ENCODE peak calls at places on chromosomes 1 and 21, in seven cellular contexts. One of them, this sample, is unnamed.

GRCh38 chr1:161088587-161089110 is 709 bp downstream of the NECTIN4 start:
- DNase-seq in lung: no peak
- DNase-seq in fibroblast of mammary gland: peak; percentile 68
- DNase-seq in LNCaP clone FGC: no peak
- DNase-seq in IMR-90: peak; percentile 63
- DNase-seq in pancreas: no peak
- DNase-seq in NB4: no peak
- DNase-seq in this sample: peak; percentile 31

GRCh38 chr1:36166938-36167910 is 11.3 kb downstream of the MAP7D1 start:
- DNase-seq in lung: no peak
- DNase-seq in fibroblast of mammary gland: peak; percentile 76
- DNase-seq in LNCaP clone FGC: no peak
- DNase-seq in IMR-90: peak; percentile 79
- DNase-seq in pancreas: no peak
- DNase-seq in NB4: no peak
- DNase-seq in this sample: peak; percentile 56

GRCh38 chr1:59150537-59151386 is 146.1 kb upstream of the FGGY start:
- DNase-seq in lung: peak; percentile 60
- DNase-seq in fibroblast of mammary gland: peak; percentile 100
- DNase-seq in LNCaP clone FGC: no peak
- DNase-seq in IMR-90: peak; percentile 100
- DNase-seq in pancreas: no peak
- DNase-seq in NB4: peak; percentile 61
- DNase-seq in this sample: peak; percentile 99

GRCh38 chr1:82264762-82265161 is 464.0 kb downstream of the ADGRL2 start:
- DNase-seq in lung: no peak
- DNase-seq in fibroblast of mammary gland: no peak
- DNase-seq in LNCaP clone FGC: no peak
- DNase-seq in IMR-90: no peak
- DNase-seq in pancreas: no peak
- DNase-seq in NB4: no peak
- DNase-seq in this sample: peak; percentile 28

GRCh38 chr1:89880679-89881078 is 59.8 kb downstream of the LRRC8D start:
- DNase-seq in lung: no peak
- DNase-seq in fibroblast of mammary gland: no peak
- DNase-seq in LNCaP clone FGC: no peak
- DNase-seq in IMR-90: no peak
- DNase-seq in pancreas: no peak
- DNase-seq in NB4: no peak
- DNase-seq in this sample: no peak

GRCh38 chr1:8118031-8118451 is 91.9 kb upstream of the ERRFI1 start:
- DNase-seq in lung: no peak
- DNase-seq in fibroblast of mammary gland: no peak
- DNase-seq in LNCaP clone FGC: no peak
- DNase-seq in IMR-90: no peak
- DNase-seq in pancreas: no peak
- DNase-seq in NB4: no peak
- DNase-seq in this sample: no peak

GRCh38 chr21:41562101-41563000 is 54.4 kb upstream of the TMPRSS2 start:
- DNase-seq in lung: peak; percentile 68
- DNase-seq in fibroblast of mammary gland: peak; percentile 51
- DNase-seq in LNCaP clone FGC: no peak
- DNase-seq in IMR-90: no peak
- DNase-seq in pancreas: no peak
- DNase-seq in NB4: no peak
- DNase-seq in this sample: no peak

GRCh38 chr1:71919812-71920509 is 362.4 kb downstream of the NEGR1 start:
- DNase-seq in lung: no peak
- DNase-seq in fibroblast of mammary gland: no peak
- DNase-seq in LNCaP clone FGC: no peak
- DNase-seq in IMR-90: no peak
- DNase-seq in pancreas: no peak
- DNase-seq in NB4: no peak
- DNase-seq in this sample: no peak

GRCh38 chr1:150148834-150149489 is 754 bp upstream of the PLEKHO1 start:
- DNase-seq in lung: no peak
- DNase-seq in fibroblast of mammary gland: no peak
- DNase-seq in LNCaP clone FGC: no peak
- DNase-seq in IMR-90: no peak
- DNase-seq in pancreas: no peak
- DNase-seq in NB4: no peak
- DNase-seq in this sample: no peak

GRCh38 chr1:157286096-157286495 is 147.9 kb upstream of the ETV3 start:
- DNase-seq in lung: no peak
- DNase-seq in fibroblast of mammary gland: no peak
- DNase-seq in LNCaP clone FGC: no peak
- DNase-seq in IMR-90: no peak
- DNase-seq in pancreas: no peak
- DNase-seq in NB4: no peak
- DNase-seq in this sample: no peak

GRCh38 chr1:243939167-243939848 is 89.3 kb upstream of the AKT3 start:
- DNase-seq in lung: no peak
- DNase-seq in fibroblast of mammary gland: peak; percentile 51
- DNase-seq in LNCaP clone FGC: no peak
- DNase-seq in IMR-90: peak; percentile 65
- DNase-seq in pancreas: no peak
- DNase-seq in NB4: peak; percentile 57
- DNase-seq in this sample: peak; percentile 50

GRCh38 chr1:25343872-25344271 is 5.7 kb downstream of the TMEM50A start:
- DNase-seq in lung: no peak
- DNase-seq in fibroblast of mammary gland: peak; percentile 90
- DNase-seq in LNCaP clone FGC: no peak
- DNase-seq in IMR-90: peak; percentile 89
- DNase-seq in pancreas: no peak
- DNase-seq in NB4: no peak
- DNase-seq in this sample: peak; percentile 84

GRCh38 chr1:28002600-28002999 is 42.8 kb downstream of the XKR8 start:
- DNase-seq in lung: no peak
- DNase-seq in fibroblast of mammary gland: no peak
- DNase-seq in LNCaP clone FGC: no peak
- DNase-seq in IMR-90: no peak
- DNase-seq in pancreas: no peak
- DNase-seq in NB4: no peak
- DNase-seq in this sample: no peak

GRCh38 chr1:23615423-23615822 is 56.1 kb upstream of the ID3 start:
- DNase-seq in lung: no peak
- DNase-seq in fibroblast of mammary gland: no peak
- DNase-seq in LNCaP clone FGC: no peak
- DNase-seq in IMR-90: no peak
- DNase-seq in pancreas: no peak
- DNase-seq in NB4: no peak
- DNase-seq in this sample: no peak

GRCh38 chr1:41898191-41898713 is 20.5 kb downstream of the HIVEP3 start:
- DNase-seq in lung: peak; percentile 28
- DNase-seq in fibroblast of mammary gland: peak; percentile 73
- DNase-seq in LNCaP clone FGC: no peak
- DNase-seq in IMR-90: peak; percentile 62
- DNase-seq in pancreas: no peak
- DNase-seq in NB4: peak; percentile 18
- DNase-seq in this sample: peak; percentile 75

GRCh38 chr1:160168609-160169369 is 17.4 kb downstream of the ATP1A4 start:
- DNase-seq in lung: no peak
- DNase-seq in fibroblast of mammary gland: peak; percentile 12
- DNase-seq in LNCaP clone FGC: no peak
- DNase-seq in IMR-90: no peak
- DNase-seq in pancreas: no peak
- DNase-seq in NB4: peak; percentile 73
- DNase-seq in this sample: no peak

GRCh38 chr21:37525810-37526209 is 159.2 kb downstream of the DYRK1A start:
- DNase-seq in lung: no peak
- DNase-seq in fibroblast of mammary gland: no peak
- DNase-seq in LNCaP clone FGC: no peak
- DNase-seq in IMR-90: peak; percentile 55
- DNase-seq in pancreas: no peak
- DNase-seq in NB4: no peak
- DNase-seq in this sample: peak; percentile 14

GRCh38 chr1:56872597-56872996 is 18.0 kb downstream of the C8A start:
- DNase-seq in lung: no peak
- DNase-seq in fibroblast of mammary gland: peak; percentile 48
- DNase-seq in LNCaP clone FGC: no peak
- DNase-seq in IMR-90: peak; percentile 71
- DNase-seq in pancreas: no peak
- DNase-seq in NB4: no peak
- DNase-seq in this sample: peak; percentile 57

GRCh38 chr21:34952701-34953100 is 96.4 kb downstream of the RUNX1 start:
- DNase-seq in lung: no peak
- DNase-seq in fibroblast of mammary gland: no peak
- DNase-seq in LNCaP clone FGC: no peak
- DNase-seq in IMR-90: no peak
- DNase-seq in pancreas: no peak
- DNase-seq in NB4: no peak
- DNase-seq in this sample: no peak

DNA sequence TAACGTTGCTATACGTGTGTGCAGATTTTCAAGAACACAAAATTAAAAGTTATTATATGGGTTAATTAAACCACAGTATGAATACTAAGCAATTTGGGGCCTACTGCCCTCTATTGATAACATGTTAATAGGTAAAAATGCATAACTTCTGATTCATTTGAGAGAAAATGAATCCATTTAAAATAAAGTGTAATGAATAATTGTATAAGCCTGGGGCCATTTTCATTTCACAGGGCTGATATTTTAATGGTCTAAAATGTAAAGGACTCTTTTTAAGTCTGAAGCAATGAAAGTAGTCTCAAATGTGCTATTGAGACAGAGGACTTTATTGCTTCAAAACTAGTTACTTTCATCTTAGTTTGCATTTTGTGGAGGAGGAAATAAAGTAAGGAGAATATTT is 155.4 kb downstream of the TLR5 start:
- DNase-seq in lung: no peak
- DNase-seq in fibroblast of mammary gland: no peak
- DNase-seq in LNCaP clone FGC: no peak
- DNase-seq in IMR-90: no peak
- DNase-seq in pancreas: no peak
- DNase-seq in NB4: no peak
- DNase-seq in this sample: no peak
- TF ChIP-seq CTCF in lung: no peak
- TF ChIP-seq CTCF in fibroblast of mammary gland: peak; percentile 26
- TF ChIP-seq CTCF in LNCaP clone FGC: peak; percentile 24
- TF ChIP-seq CTCF in IMR-90: no peak
- TF ChIP-seq CTCF in pancreas: no peak
- TF ChIP-seq CTCF in NB4: no peak
- TF ChIP-seq CTCF in this sample: no peak

GRCh38 chr1:84148758-84149157 is 4.7 kb downstream of the PRKACB start:
- DNase-seq in lung: no peak
- DNase-seq in fibroblast of mammary gland: no peak
- DNase-seq in LNCaP clone FGC: no peak
- DNase-seq in IMR-90: no peak
- DNase-seq in pancreas: no peak
- DNase-seq in NB4: no peak
- DNase-seq in this sample: no peak

GRCh38 chr1:84145051-84145450 is 980 bp downstream of the PRKACB start:
- DNase-seq in lung: no peak
- DNase-seq in fibroblast of mammary gland: no peak
- DNase-seq in LNCaP clone FGC: no peak
- DNase-seq in IMR-90: peak; percentile 23
- DNase-seq in pancreas: no peak
- DNase-seq in NB4: peak; percentile 53
- DNase-seq in this sample: no peak

GRCh38 chr1:84146375-84147032 is 2.4 kb downstream of the PRKACB start:
- DNase-seq in lung: no peak
- DNase-seq in fibroblast of mammary gland: peak; percentile 71
- DNase-seq in LNCaP clone FGC: no peak
- DNase-seq in IMR-90: peak; percentile 78
- DNase-seq in pancreas: no peak
- DNase-seq in NB4: peak; percentile 19
- DNase-seq in this sample: peak; percentile 43

GRCh38 chr1:84141177-84142003 is 2.7 kb upstream of the PRKACB start:
- DNase-seq in lung: no peak
- DNase-seq in fibroblast of mammary gland: peak; percentile 33
- DNase-seq in LNCaP clone FGC: no peak
- DNase-seq in IMR-90: peak; percentile 40
- DNase-seq in pancreas: no peak
- DNase-seq in NB4: peak; percentile 23
- DNase-seq in this sample: peak; percentile 53

GRCh38 chr1:84143796-84144565 is at the start of gene PRKACB:
- DNase-seq in lung: no peak
- DNase-seq in fibroblast of mammary gland: peak; percentile 48
- DNase-seq in LNCaP clone FGC: peak; percentile 63
- DNase-seq in IMR-90: peak; percentile 62
- DNase-seq in pancreas: no peak
- DNase-seq in NB4: peak; percentile 81
- DNase-seq in this sample: peak; percentile 30
- H3K4me3 ChIP-seq in lung: no peak within 1 kb of the TSS
- H3K4me3 ChIP-seq in fibroblast of mammary gland: no peak within 1 kb of the TSS
- H3K4me3 ChIP-seq in LNCaP clone FGC: peak within 1 kb of the TSS; percentile 62
- H3K4me3 ChIP-seq in IMR-90: no peak within 1 kb of the TSS
- H3K4me3 ChIP-seq in pancreas: peak within 1 kb of the TSS; percentile 25
- H3K4me3 ChIP-seq in NB4: peak within 1 kb of the TSS; percentile 69
- H3K4me3 ChIP-seq in this sample: no peak within 1 kb of the TSS

GRCh38 chr1:110545492-110545891 is 26.5 kb upstream of the KCNA10 start:
- DNase-seq in lung: no peak
- DNase-seq in fibroblast of mammary gland: no peak
- DNase-seq in LNCaP clone FGC: no peak
- DNase-seq in IMR-90: no peak
- DNase-seq in pancreas: no peak
- DNase-seq in NB4: no peak
- DNase-seq in this sample: no peak

GRCh38 chr1:110551278-110551809 is 32.4 kb upstream of the KCNA10 start:
- DNase-seq in lung: no peak
- DNase-seq in fibroblast of mammary gland: no peak
- DNase-seq in LNCaP clone FGC: no peak
- DNase-seq in IMR-90: no peak
- DNase-seq in pancreas: no peak
- DNase-seq in NB4: no peak
- DNase-seq in this sample: no peak

GRCh38 chr1:110547017-110547416 is 28.0 kb upstream of the KCNA10 start:
- DNase-seq in lung: no peak
- DNase-seq in fibroblast of mammary gland: no peak
- DNase-seq in LNCaP clone FGC: no peak
- DNase-seq in IMR-90: no peak
- DNase-seq in pancreas: no peak
- DNase-seq in NB4: no peak
- DNase-seq in this sample: no peak

GRCh38 chr1:110544753-110545152 is 25.8 kb upstream of the KCNA10 start:
- DNase-seq in lung: no peak
- DNase-seq in fibroblast of mammary gland: no peak
- DNase-seq in LNCaP clone FGC: no peak
- DNase-seq in IMR-90: no peak
- DNase-seq in pancreas: no peak
- DNase-seq in NB4: no peak
- DNase-seq in this sample: no peak

DNA sequence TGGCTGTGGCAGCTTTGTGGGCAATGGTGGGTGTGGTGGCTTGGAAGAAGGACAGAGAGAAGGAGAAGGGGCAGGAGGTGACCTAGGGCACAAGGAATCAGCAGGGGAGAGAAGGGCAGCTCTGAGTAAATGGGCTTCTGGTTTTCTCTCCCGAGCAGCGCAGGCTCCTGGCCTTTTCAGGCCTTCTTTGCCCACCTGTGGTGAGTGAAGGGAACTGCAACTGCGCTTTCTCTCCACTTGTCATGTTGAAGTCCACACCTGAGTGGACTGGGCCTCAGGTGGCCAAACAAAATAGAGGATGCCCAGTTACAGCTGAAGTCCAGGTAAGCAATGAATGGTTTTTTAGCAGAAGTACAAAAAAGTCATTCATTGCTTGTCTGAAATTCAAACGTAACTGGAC is 29.4 kb upstream of the KCNA10 start:
- DNase-seq in lung: no peak
- DNase-seq in fibroblast of mammary gland: no peak
- DNase-seq in LNCaP clone FGC: no peak
- DNase-seq in IMR-90: peak; percentile 8
- DNase-seq in pancreas: no peak
- DNase-seq in NB4: peak; percentile 15
- DNase-seq in this sample: no peak
- TF ChIP-seq CTCF in lung: no peak
- TF ChIP-seq CTCF in fibroblast of mammary gland: peak; percentile 40
- TF ChIP-seq CTCF in LNCaP clone FGC: peak; percentile 53
- TF ChIP-seq CTCF in IMR-90: peak; percentile 30
- TF ChIP-seq CTCF in pancreas: peak; percentile 31
- TF ChIP-seq CTCF in NB4: peak; percentile 38
- TF ChIP-seq CTCF in this sample: peak; percentile 40

GRCh38 chr1:113403065-113403464 is 12.8 kb downstream of the MAGI3 start:
- DNase-seq in lung: no peak
- DNase-seq in fibroblast of mammary gland: no peak
- DNase-seq in LNCaP clone FGC: no peak
- DNase-seq in IMR-90: no peak
- DNase-seq in pancreas: no peak
- DNase-seq in NB4: no peak
- DNase-seq in this sample: no peak
- H3K4me3 ChIP-seq in lung: no peak overlapping the region
- H3K4me3 ChIP-seq in fibroblast of mammary gland: no peak overlapping the region
- H3K4me3 ChIP-seq in LNCaP clone FGC: no peak overlapping the region
- H3K4me3 ChIP-seq in IMR-90: no peak overlapping the region
- H3K4me3 ChIP-seq in pancreas: no peak overlapping the region
- H3K4me3 ChIP-seq in NB4: no peak overlapping the region
- H3K4me3 ChIP-seq in this sample: no peak overlapping the region

This sample was measured in fibroblast of the aortic adventitia.